ENCODE peak calls at places on chromosomes 4 and X, in five cellular contexts. Y is astrocyte of the spinal cord, T is epithelial cell of esophagus, C is transverse colon, S is astrocyte of the cerebellum. O is an unnamed sample.
A peak's percentile ranks its signal among the peaks of the same experiment; 100 is the strongest.

GRCh38 chrX:63809158-63809557 is 24.1 kb upstream of the ARHGEF9 start:
- DNase-seq in Y (no peak), T (no peak), C (no peak), S (no peak), O (no peak)

GRCh38 chr4:176270669-176271068 is 1.6 kb upstream of the ASB5 start:
- DNase-seq in Y (peak; percentile 98), T (peak; percentile 99), C (no peak), S (peak; percentile 75), O (peak; percentile 94)

GRCh38 chr4:118776166-118776954 is 59.6 kb downstream of the SEC24D start:
- DNase-seq in Y (peak; percentile 68), T (peak; percentile 34), C (no peak), S (no peak), O (no peak)

GRCh38 chr4:124105212-124105611 is 607.3 kb downstream of the ANKRD50 start:
- DNase-seq in Y (no peak), T (peak; percentile 71), C (no peak), S (no peak), O (no peak)

GRCh38 chr4:148857234-148857972 is 415.2 kb upstream of the NR3C2 start:
- DNase-seq in Y (peak; percentile 15), T (peak; percentile 16), C (no peak), S (no peak), O (no peak)

GRCh38 chr4:54945838-54946237 is 179.6 kb downstream of the KDR start:
- DNase-seq in Y (no peak), T (no peak), C (no peak), S (no peak), O (no peak)

GRCh38 chrX:330726-331144 is 12.1 kb upstream of the GTPBP6 start:
- DNase-seq in Y (no peak), T (no peak), C (no peak), S (no peak), O (no peak)

GRCh38 chr4:59805176-59805575 is 1395.0 kb upstream of the ADGRL3 start:
- DNase-seq in Y (no peak), T (no peak), C (no peak), S (no peak), O (no peak)

GRCh38 chrX:150692837-150693781 is at the start of gene MTMR1:
- DNase-seq in Y (no peak), T (peak; percentile 7), C (peak; percentile 42), S (no peak), O (no peak)

GRCh38 chr4:70927502-70928139 is 25.5 kb downstream of the MOB1B start:
- DNase-seq in Y (no peak), T (no peak), C (no peak), S (no peak), O (no peak)

GRCh38 chrX:74924449-74925209 is 623 bp downstream of the NEXMIF start:
- DNase-seq in Y (peak; percentile 6), T (peak; percentile 5), C (peak; percentile 54), S (no peak), O (no peak)

GRCh38 chrX:132389480-132389879 is 99.4 kb downstream of the MBNL3 start:
- DNase-seq in Y (no peak), T (no peak), C (no peak), S (no peak), O (no peak)

GRCh38 chr4:88940506-88940905 is 116.5 kb downstream of the FAM13A start:
- DNase-seq in Y (no peak), T (no peak), C (no peak), S (no peak), O (no peak)

GRCh38 chrX:44529315-44529714 is 13.3 kb downstream of the FUNDC1 start:
- DNase-seq in Y (no peak), T (no peak), C (no peak), S (no peak), O (no peak)

GRCh38 chrX:111006119-111006518 is 89.9 kb upstream of the PAK3 start:
- DNase-seq in Y (no peak), T (peak; percentile 25), C (no peak), S (no peak), O (no peak)

GRCh38 chr4:97952763-97953162 is 190.5 kb downstream of the STPG2 start:
- DNase-seq in Y (no peak), T (no peak), C (no peak), S (no peak), O (no peak)

GRCh38 chr4:123453006-123453685 is 56.6 kb downstream of the SPRY1 start:
- DNase-seq in Y (peak; percentile 33), T (peak; percentile 11), C (no peak), S (peak; percentile 23), O (no peak)

GRCh38 chr4:147747787-147748454 is 16.0 kb downstream of the ARHGAP10 start:
- DNase-seq in Y (no peak), T (no peak), C (no peak), S (no peak), O (no peak)

GRCh38 chrX:39762266-39762841 is 335.4 kb downstream of the BCOR start:
- DNase-seq in Y (peak; percentile 90), T (peak; percentile 47), C (no peak), S (peak; percentile 63), O (no peak)

GRCh38 chr4:132827522-132827921 is 321.6 kb upstream of the PCDH10 start:
- DNase-seq in Y (no peak), T (peak; percentile 9), C (no peak), S (no peak), O (no peak)

GRCh38 chrX:154093965-154094364 is 3.6 kb downstream of the MECP2 start:
- DNase-seq in Y (no peak), T (no peak), C (no peak), S (no peak), O (no peak)

GRCh38 chrX:134246282-134246681 is 9.3 kb downstream of the CCDC160 start:
- DNase-seq in Y (no peak), T (no peak), C (no peak), S (no peak), O (no peak)

GRCh38 chr4:175371091-175371490 is 441.0 kb downstream of the GPM6A start:
- DNase-seq in Y (no peak), T (peak; percentile 46), C (no peak), S (no peak), O (no peak)

GRCh38 chrX:331145-331771 is 12.7 kb upstream of the GTPBP6 start:
- DNase-seq in Y (peak; percentile 36), T (peak; percentile 25), C (no peak), S (no peak), O (no peak)

GRCh38 chr4:74088396-74088795 is 10.6 kb downstream of the CXCL2 start:
- DNase-seq in Y (no peak), T (no peak), C (no peak), S (no peak), O (no peak)

GRCh38 chrX:1358793-1359476 is 22.4 kb downstream of the IL3RA start:
- DNase-seq in Y (no peak), T (no peak), C (no peak), S (no peak), O (no peak)

GRCh38 chrX:103404225-103405008 is 28.1 kb downstream of the BEX3 start:
- DNase-seq in Y (peak; percentile 86), T (peak; percentile 54), C (peak; percentile 62), S (peak; percentile 75), O (peak; percentile 75)

GRCh38 chrX:134173541-134174272 is 63.3 kb upstream of the CCDC160 start:
- DNase-seq in Y (no peak), T (no peak), C (no peak), S (no peak), O (no peak)

GRCh38 chrX:25012793-25013592 is 2.8 kb downstream of the ARX start:
- DNase-seq in Y (no peak), T (no peak), C (no peak), S (no peak), O (no peak)

DNA sequence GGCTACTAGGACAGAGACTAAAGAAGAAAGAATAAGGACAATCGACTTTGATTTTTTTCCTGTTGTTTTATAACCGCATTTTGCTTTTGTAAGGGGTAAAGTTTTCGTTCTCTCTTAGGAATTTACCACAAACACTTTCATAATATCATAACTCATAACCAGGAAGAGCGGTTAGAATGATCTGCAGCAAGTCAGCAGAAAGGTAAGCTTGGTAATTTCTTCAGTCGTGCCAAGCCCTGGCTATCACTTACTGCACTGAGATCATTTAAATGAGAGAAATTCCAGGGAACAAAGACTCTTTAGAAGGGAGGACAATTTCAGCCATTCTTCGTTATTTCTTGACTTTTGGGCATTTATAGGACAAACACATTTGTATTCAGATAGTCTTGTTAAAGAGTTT is 258.1 kb downstream of the UNC5C start:
- DNase-seq in Y (no peak), T (peak; percentile 70), C (no peak), S (no peak), O (no peak)
- H3K4me3 ChIP-seq in Y (no peak overlapping the region), T (no peak overlapping the region), C (no peak overlapping the region), S (no peak overlapping the region), O (no peak overlapping the region)

GRCh38 chrX:109384569-109385174 is 97.2 kb downstream of the GUCY2F start:
- DNase-seq in Y (peak; percentile 54), T (peak; percentile 43), C (no peak), S (peak; percentile 5), O (no peak)
- TF ChIP-seq CTCF in Y (peak; percentile 49), T (peak; percentile 52), C (peak; percentile 20), S (peak; percentile 37), O (peak; percentile 25)

DNA sequence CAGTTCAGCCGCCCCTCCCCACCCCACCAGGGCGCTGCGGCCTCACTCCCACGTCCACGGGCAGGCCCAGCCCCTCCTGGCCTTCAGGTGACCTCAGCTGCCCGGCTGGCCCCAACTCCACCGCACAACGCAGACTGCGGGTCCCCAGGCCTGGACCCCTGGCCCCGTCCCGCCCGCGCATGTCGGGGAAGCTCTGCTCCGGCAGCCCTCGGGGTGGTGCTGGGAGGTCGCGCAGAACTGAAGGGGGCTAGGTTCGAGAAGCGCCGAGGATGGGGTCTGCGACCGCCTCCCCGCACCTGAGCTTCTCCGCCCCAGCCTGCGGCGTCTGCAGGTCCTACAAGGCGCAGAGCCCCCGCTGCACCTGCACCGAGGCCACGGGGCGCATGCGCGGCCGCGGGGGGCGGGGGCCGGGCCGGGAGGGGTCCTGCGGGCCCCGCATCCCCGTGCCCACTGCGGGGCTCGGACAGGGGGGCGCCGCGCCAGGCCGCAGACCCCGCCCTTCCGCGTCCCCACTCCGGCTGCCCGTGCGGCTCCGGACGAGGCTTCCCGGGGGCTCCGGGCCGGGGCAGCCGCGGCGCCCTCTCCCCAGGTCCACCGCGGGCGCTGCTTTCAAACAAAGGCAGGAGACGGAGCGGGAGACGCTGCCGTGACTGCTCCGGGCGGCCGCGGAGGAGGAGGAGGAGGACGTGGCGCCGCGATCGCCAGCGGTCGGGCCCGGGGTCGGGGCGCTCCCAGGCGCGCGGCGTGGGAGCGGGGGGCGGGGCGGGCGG is 678 bp upstream of the NAT8L start:
- DNase-seq in Y (no peak), T (no peak), C (no peak), S (no peak), O (no peak)
- H3K4me3 ChIP-seq in Y (no peak overlapping the region), T (no peak overlapping the region), C (peak overlapping the region; percentile 46), S (peak overlapping the region; percentile 21), O (no peak overlapping the region)

GRCh38 chrX:9785252-9785943 is 831 bp upstream of the SHROOM2 start:
- DNase-seq in Y (no peak), T (peak; percentile 2), C (no peak), S (no peak), O (no peak)
- TF ChIP-seq CTCF in Y (no peak), T (no peak), C (no peak), S (no peak), O (no peak)